ENCODE peak calls at places on chromosomes 3 and 15, in six cellular contexts. B is GM12864, W is Right ventricle myocardium superior, M is cardiac fibroblast, X is keratinocyte, T is naive B cell. V is an unnamed sample.

GRCh38 chr3:106126836-106127235 is 258.0 kb upstream of the CBLB start:
- DNase-seq in X (no peak), B (no peak), M (no peak), W (no peak), T (no peak), V (no peak)

GRCh38 chr3:31305324-31305723 is 227.4 kb upstream of the STT3B start:
- DNase-seq in X (no peak), T (no peak), B (no peak), M (no peak), W (no peak), V (no peak)

GRCh38 chr3:106160396-106160795 is 291.6 kb upstream of the CBLB start:
- DNase-seq in T (no peak), B (no peak), M (no peak), X (no peak), W (no peak), V (no peak)

GRCh38 chr3:107650788-107651187 is 128.0 kb downstream of the BBX start:
- DNase-seq in X (no peak), T (no peak), M (no peak), W (no peak), B (no peak), V (no peak)

GRCh38 chr3:112405845-112406244 is 72.9 kb downstream of the CD200 start:
- DNase-seq in W (no peak), X (no peak), T (no peak), B (peak), M (peak), V (no peak)

GRCh38 chr15:93895976-93896770 is 335.2 kb upstream of the MCTP2 start:
- DNase-seq in T (no peak), B (no peak), W (no peak), X (no peak), M (no peak), V (peak)

GRCh38 chr3:170721563-170721962 is 135.7 kb upstream of the SLC7A14 start:
- DNase-seq in B (no peak), X (no peak), M (no peak), T (no peak), W (no peak), V (no peak)

GRCh38 chr3:123648696-123649405 is 64.0 kb upstream of the HACD2 start:
- DNase-seq in W (no peak), T (no peak), M (no peak), B (no peak), X (no peak), V (no peak)

GRCh38 chr15:40032125-40032839 is 6.7 kb downstream of the SRP14 start:
- DNase-seq in X (no peak), M (no peak), B (no peak), W (no peak), T (no peak), V (no peak)

GRCh38 chr15:53918180-53919079 is 59.8 kb upstream of the UNC13C start:
- DNase-seq in B (no peak), W (no peak), M (no peak), T (no peak), X (no peak), V (no peak)

GRCh38 chr15:86178845-86179244 is 99.2 kb downstream of the AGBL1 start:
- DNase-seq in T (no peak), B (no peak), M (no peak), X (no peak), W (no peak), V (no peak)

GRCh38 chr3:130323503-130323902 is 22.0 kb upstream of the COL6A5 start:
- DNase-seq in T (no peak), B (no peak), M (no peak), X (no peak), W (no peak), V (no peak)

GRCh38 chr3:71707600-71707999 is 17.6 kb downstream of the EIF4E3 start:
- DNase-seq in M (no peak), T (no peak), X (no peak), W (no peak), B (no peak), V (no peak)

GRCh38 chr3:148532326-148532725 is 165.4 kb upstream of the AGTR1 start:
- DNase-seq in M (no peak), T (no peak), B (no peak), W (no peak), X (no peak), V (no peak)

GRCh38 chr3:132421832-132422231 is 4.5 kb downstream of the DNAJC13 start:
- DNase-seq in X (no peak), M (peak), T (no peak), W (no peak), B (no peak), V (no peak)

GRCh38 chr3:94158461-94158860 is 95.6 kb downstream of the NSUN3 start:
- DNase-seq in X (no peak), B (no peak), M (peak), T (no peak), W (no peak), V (no peak)

GRCh38 chr3:97421565-97421964 is 343.0 kb upstream of the ARL6 start:
- DNase-seq in X (no peak), W (no peak), M (no peak), T (no peak), B (no peak), V (no peak)

GRCh38 chr15:88608607-88609181 is 12.4 kb upstream of the AEN start:
- DNase-seq in B (no peak), T (no peak), X (no peak), W (no peak), M (no peak), V (no peak)

GRCh38 chr3:178504128-178504527 is 32.1 kb upstream of the KCNMB2 start:
- DNase-seq in X (no peak), T (no peak), M (no peak), W (no peak), B (no peak), V (no peak)

GRCh38 chr3:50237754-50238548 is 1.9 kb downstream of the GNAI2 start:
- DNase-seq in W (peak), M (peak), T (peak), X (no peak), B (peak), V (peak)

GRCh38 chr3:150877303-150877702 is 27.9 kb downstream of the MINDY4B start:
- DNase-seq in B (no peak), X (no peak), M (no peak), T (no peak), W (no peak), V (no peak)

GRCh38 chr3:114363554-114364202 is 69.8 kb downstream of the TIGIT start:
- DNase-seq in X (no peak), W (no peak), M (peak), T (no peak), B (no peak), V (no peak)

GRCh38 chr15:26899658-26900057 is 32.8 kb downstream of the GABRA5 start:
- DNase-seq in W (no peak), T (no peak), B (no peak), M (no peak), X (no peak), V (no peak)

GRCh38 chr3:111585214-111585613 is 9.9 kb downstream of the ZBED2 start:
- DNase-seq in M (peak), B (no peak), X (no peak), T (no peak), W (no peak), V (no peak)

GRCh38 chr15:93865610-93866009 is 365.8 kb upstream of the MCTP2 start:
- DNase-seq in B (no peak), M (no peak), X (no peak), W (peak), T (no peak), V (no peak)

V was measured in islet precursor cell.